ENCODE peak calls at places on chromosome 11, in five cellular contexts. D is HCT116, L is H1, Y is choroid plexus epithelial cell, N is left lung. A is an unnamed sample.

GRCh38 chr11:12123799-12124198 is 13.4 kb downstream of the MICAL2 start:
- DNase-seq in Y (peak; percentile 71), D (no peak), L (no peak), N (no peak), A (no peak)

GRCh38 chr11:6127881-6128280 is 20.4 kb downstream of the OR56B4 start:
- DNase-seq in N (no peak), L (no peak), Y (no peak), D (no peak), A (no peak)

GRCh38 chr11:11349870-11350325 is 3.2 kb downstream of the CSNK2A3 start:
- DNase-seq in D (no peak), Y (peak; percentile 43), L (no peak), N (no peak), A (no peak)

GRCh38 chr11:27770576-27770975 is 70.3 kb upstream of the BDNF start:
- DNase-seq in L (no peak), N (no peak), D (peak; percentile 74), Y (no peak), A (no peak)

GRCh38 chr11:8870461-8871282 is 40.3 kb upstream of the AKIP1 start:
- DNase-seq in L (peak; percentile 83), Y (peak; percentile 83), N (peak; percentile 89), D (peak; percentile 68), A (peak; percentile 35)

GRCh38 chr11:1476946-1477736 is 9.4 kb downstream of the MOB2 start:
- DNase-seq in D (no peak), L (no peak), N (peak; percentile 32), Y (no peak), A (no peak)

GRCh38 chr11:19220903-19221682 is 19.3 kb upstream of the CSRP3 start:
- DNase-seq in N (no peak), D (no peak), L (no peak), Y (peak; percentile 20), A (peak; percentile 29)

GRCh38 chr11:533049-533585 is 2.3 kb downstream of the HRAS start:
- DNase-seq in Y (no peak), D (no peak), L (no peak), N (no peak), A (no peak)

GRCh38 chr11:66188580-66188979 is 79.9 kb upstream of the RAB1B start:
- DNase-seq in L (no peak), D (no peak), Y (peak; percentile 73), N (no peak), A (no peak)

GRCh38 chr11:35214792-35215193 is 75.8 kb downstream of the CD44 start:
- DNase-seq in Y (peak; percentile 99), N (no peak), D (peak; percentile 74), L (no peak), A (no peak)

GRCh38 chr11:113875414-113876073 is at the start of gene USP28:
- DNase-seq in N (peak; percentile 100), L (peak; percentile 96), Y (peak; percentile 98), D (peak; percentile 85), A (peak; percentile 86)

GRCh38 chr11:70353329-70353728 is 45.0 kb upstream of the CTTN start:
- DNase-seq in N (no peak), Y (no peak), L (peak; percentile 17), D (no peak), A (no peak)

GRCh38 chr11:3614742-3615171 is 27.0 kb downstream of the ART5 start:
- DNase-seq in D (no peak), Y (no peak), L (no peak), N (no peak), A (no peak)

GRCh38 chr11:130166457-130166784 is 6.8 kb downstream of the ST14 start:
- DNase-seq in N (no peak), D (peak; percentile 82), L (no peak), Y (peak; percentile 98), A (no peak)

GRCh38 chr11:83521647-83522596 is 235.8 kb upstream of the CCDC90B start:
- DNase-seq in L (no peak), Y (peak; percentile 36), N (no peak), D (no peak), A (no peak)
- TF ChIP-seq CTCF in L (peak; percentile 74), Y (peak; percentile 54), N (no peak), D (peak; percentile 21), A (peak; percentile 40)

GRCh38 chr11:87901366-87901765 is 273.9 kb downstream of the RAB38 start:
- DNase-seq in D (no peak), N (no peak), Y (no peak), L (no peak), A (no peak)
- TF ChIP-seq CTCF in D (no peak), N (no peak), Y (no peak), L (no peak), A (no peak)

DNA sequence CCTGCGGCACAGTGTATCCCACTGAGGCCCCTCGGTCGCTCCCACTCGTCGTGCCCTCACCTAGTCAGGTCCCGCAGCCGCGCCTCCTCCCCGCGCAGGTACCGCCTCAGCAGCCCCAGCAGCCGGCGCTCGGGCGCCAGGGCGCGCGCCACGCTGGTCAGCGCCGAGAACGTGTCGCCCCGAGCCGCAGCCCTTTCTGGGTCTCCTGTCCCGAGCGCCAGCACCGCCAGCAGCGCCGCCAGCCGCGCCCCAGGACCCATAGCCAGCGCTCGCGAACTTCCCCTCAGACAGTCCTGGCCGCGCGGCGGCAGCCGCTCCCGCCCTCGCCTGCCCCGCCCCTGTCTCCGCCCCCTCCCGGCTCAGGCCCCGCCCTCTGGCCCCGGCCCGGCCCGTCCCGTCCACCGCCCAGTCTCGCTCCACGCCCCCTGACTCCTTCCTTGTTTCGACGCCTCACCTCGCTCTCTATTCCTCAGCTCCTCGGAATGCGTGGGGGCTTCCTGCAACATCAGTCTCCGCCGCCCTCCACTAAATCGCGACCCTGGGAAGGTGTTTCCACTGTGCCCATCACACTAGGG is at the start of gene P4HA3:
- DNase-seq in L (peak; percentile 92), N (peak; percentile 96), D (peak; percentile 18), Y (peak; percentile 55), A (no peak)
- TF ChIP-seq CTCF in L (peak; percentile 17), N (no peak), D (no peak), Y (no peak), A (no peak)

GRCh38 chr11:86537541-86538222 is 134.7 kb downstream of the ME3 start:
- DNase-seq in L (no peak), D (peak; percentile 7), Y (peak; percentile 58), N (no peak), A (no peak)
- TF ChIP-seq CTCF in L (peak; percentile 34), D (no peak), Y (peak; percentile 48), N (no peak), A (no peak)

GRCh38 chr11:68065841-68066240 is 27.0 kb downstream of the TCIRG1 start:
- DNase-seq in L (no peak), Y (no peak), N (no peak), D (no peak), A (no peak)

GRCh38 chr11:68066742-68067141 is 27.9 kb downstream of the TCIRG1 start:
- DNase-seq in L (no peak), D (no peak), Y (peak; percentile 17), N (no peak), A (no peak)

GRCh38 chr11:68071281-68072048 is 32.6 kb downstream of the TCIRG1 start:
- DNase-seq in N (no peak), L (no peak), Y (no peak), D (no peak), A (no peak)

GRCh38 chr11:68064876-68065275 is 26.1 kb downstream of the TCIRG1 start:
- DNase-seq in N (no peak), D (no peak), L (no peak), Y (no peak), A (no peak)

DNA sequence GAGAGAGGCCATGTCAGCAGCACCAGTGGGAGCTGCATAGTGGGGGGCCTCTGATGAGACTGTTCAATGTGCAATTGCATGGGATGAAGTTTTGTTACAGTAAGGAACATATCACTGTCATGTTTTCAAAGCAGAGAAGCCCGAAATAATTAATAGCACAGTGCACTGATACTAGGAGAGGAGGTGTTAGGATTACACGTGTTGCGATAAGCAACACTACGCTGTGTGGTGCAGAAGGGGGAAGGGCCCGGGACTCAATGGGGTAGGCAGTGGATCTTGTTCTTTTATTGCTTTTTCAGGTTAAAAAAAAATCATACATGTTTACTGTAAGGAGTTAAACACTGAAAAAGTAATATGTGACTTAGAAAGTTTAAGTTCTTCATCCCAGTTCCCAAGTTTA is 29.2 kb downstream of the TCIRG1 start:
- DNase-seq in N (no peak), Y (no peak), D (no peak), L (no peak), A (no peak)
- TF ChIP-seq CTCF in N (no peak), Y (no peak), D (no peak), L (no peak), A (no peak)